ENCODE peak calls at places on chromosomes 1 and 21, in eight cellular contexts. O is ELR, V is kidney epithelial cell, Z is AG09309, S is GM19239, K is AG09319, L is COR-L47, N is aorta. R is an unnamed sample.

GRCh38 chr1:4000811-4001251 is 100.8 kb upstream of the C1orf174 start:
- DNase-seq in O (no peak), K (no peak), L (no peak), N (peak; percentile 59), V (no peak), Z (no peak), S (no peak), R (no peak)

GRCh38 chr1:225772323-225772768 is 5.3 kb upstream of the SRP9 start:
- DNase-seq in K (no peak), O (peak; percentile 87), V (peak; percentile 61), Z (peak; percentile 49), N (peak; percentile 91), L (peak; percentile 85), S (peak; percentile 25), R (peak; percentile 93)

GRCh38 chr1:206895837-206896242 is 1.4 kb upstream of the IL24 start:
- DNase-seq in V (no peak), S (no peak), L (peak; percentile 31), Z (peak; percentile 89), K (peak; percentile 82), N (no peak), O (peak; percentile 42), R (peak; percentile 44)

GRCh38 chr1:245538671-245539070 is 383.9 kb downstream of the KIF26B start:
- DNase-seq in Z (no peak), K (no peak), N (no peak), S (no peak), L (no peak), O (no peak), V (peak; percentile 50), R (no peak)

GRCh38 chr1:15937706-15938168 is 38.2 kb downstream of the ZBTB17 start:
- DNase-seq in Z (no peak), N (no peak), V (no peak), O (peak; percentile 76), L (no peak), K (no peak), S (no peak), R (peak; percentile 21)

GRCh38 chr1:166514067-166514466 is 325.2 kb upstream of the POGK start:
- DNase-seq in S (no peak), O (no peak), N (no peak), V (no peak), Z (no peak), L (no peak), K (no peak), R (no peak)

GRCh38 chr1:36910281-36910725 is 124.0 kb downstream of the GRIK3 start:
- DNase-seq in V (no peak), L (no peak), Z (no peak), K (no peak), S (no peak), O (no peak), N (no peak), R (no peak)

GRCh38 chr1:109802136-109802900 is 38.6 kb upstream of the EPS8L3 start:
- DNase-seq in O (no peak), L (no peak), S (no peak), V (no peak), K (no peak), Z (no peak), N (peak; percentile 59), R (peak; percentile 24)

GRCh38 chr1:32859915-32860314 is 10.8 kb downstream of the FNDC5 start:
- DNase-seq in S (no peak), Z (no peak), L (no peak), O (no peak), V (no peak), K (no peak), N (no peak), R (no peak)

GRCh38 chr1:232404981-232405380 is 225.0 kb downstream of the SIPA1L2 start:
- DNase-seq in L (no peak), O (no peak), Z (no peak), S (no peak), K (no peak), V (no peak), N (no peak), R (no peak)

GRCh38 chr1:214550339-214551051 is 907 bp downstream of the PTPN14 start:
- DNase-seq in O (no peak), L (no peak), Z (no peak), S (no peak), V (no peak), K (no peak), N (no peak), R (no peak)

GRCh38 chr1:67469431-67469830 is 39.2 kb upstream of the SERBP1 start:
- DNase-seq in K (peak; percentile 18), Z (no peak), N (no peak), S (no peak), O (no peak), V (no peak), L (no peak), R (no peak)

GRCh38 chr1:212967767-212968166 is 17.4 kb downstream of the VASH2 start:
- DNase-seq in V (no peak), K (no peak), S (no peak), Z (peak; percentile 29), O (peak; percentile 81), L (peak; percentile 3), N (no peak), R (no peak)

GRCh38 chr1:18693256-18694098 is 62.8 kb downstream of the PAX7 start:
- DNase-seq in Z (no peak), V (no peak), K (no peak), L (no peak), S (no peak), O (no peak), N (no peak), R (no peak)

GRCh38 chr21:8992731-8993174 is 1528.6 kb upstream of the TPTE start:
- DNase-seq in K (no peak), O (peak; percentile 18), L (no peak), V (no peak), Z (no peak), N (peak; percentile 85), S (no peak), R (no peak)

GRCh38 chr1:16180291-16180824 is 24.5 kb upstream of the EPHA2 start:
- DNase-seq in S (no peak), Z (peak; percentile 10), L (no peak), O (peak; percentile 68), K (no peak), V (no peak), N (no peak), R (no peak)

GRCh38 chr1:37865348-37866119 is 6.1 kb upstream of the MTF1 start:
- DNase-seq in K (no peak), N (no peak), O (peak; percentile 80), Z (no peak), S (no peak), L (no peak), V (no peak), R (no peak)

GRCh38 chr1:2130156-2130555 is 64.4 kb downstream of the FAAP20 start:
- DNase-seq in V (no peak), Z (no peak), O (no peak), K (no peak), L (no peak), S (no peak), N (peak; percentile 41), R (no peak)

GRCh38 chr1:223189903-223190724 is 47.1 kb upstream of the TLR5 start:
- DNase-seq in S (no peak), L (no peak), V (no peak), O (peak; percentile 83), K (no peak), N (no peak), Z (peak; percentile 49), R (no peak)

GRCh38 chr1:101122452-101123166 is 97.0 kb upstream of the DPH5 start:
- DNase-seq in S (no peak), N (no peak), K (no peak), O (no peak), Z (no peak), V (no peak), L (no peak), R (no peak)

GRCh38 chr1:45097944-45098343 is 85.9 kb downstream of the UROD start:
- DNase-seq in V (no peak), K (no peak), O (peak; percentile 51), L (no peak), S (no peak), N (no peak), Z (no peak), R (no peak)

GRCh38 chr1:242062271-242062670 is 63.4 kb upstream of the MAP1LC3C start:
- DNase-seq in Z (no peak), S (no peak), O (no peak), V (no peak), K (no peak), N (no peak), L (no peak), R (no peak)

GRCh38 chr1:26161408-26162219 is 2.7 kb downstream of the FAM110D start:
- DNase-seq in N (peak; percentile 89), O (peak; percentile 62), L (peak; percentile 79), V (no peak), Z (no peak), S (no peak), K (no peak), R (peak; percentile 55)

GRCh38 chr1:180360333-180361075 is 130.4 kb downstream of the LHX4 start:
- DNase-seq in N (no peak), Z (peak; percentile 10), V (no peak), S (no peak), O (peak; percentile 68), K (no peak), L (no peak), R (no peak)

GRCh38 chr1:189597083-189597482 is 880.6 kb downstream of the BRINP3 start:
- DNase-seq in S (no peak), L (peak; percentile 93), Z (no peak), V (no peak), K (no peak), O (no peak), N (no peak), R (peak; percentile 66)

GRCh38 chr1:184986250-184986649 is 11.9 kb upstream of the NIBAN1 start:
- DNase-seq in Z (no peak), O (peak; percentile 44), N (no peak), V (no peak), K (no peak), L (peak; percentile 62), S (no peak), R (no peak)

GRCh38 chr1:236685917-236686814 is at the start of gene ACTN2:
- DNase-seq in Z (no peak), N (peak; percentile 86), V (no peak), S (peak; percentile 69), L (no peak), O (no peak), K (no peak), R (peak; percentile 55)